ENCODE peak calls at places on chromosomes 3 and 15, in six cellular contexts. G, E, I, P, O and X are unnamed samples.

GRCh38 chr15:88454867-88455810 is 12.0 kb downstream of the MRPL46 start:
- DNase-seq in G (peak), E (peak), I (peak), P (peak), O (peak), X (peak)

GRCh38 chr3:194330579-194330978 is 20.5 kb downstream of the CPN2 start:
- DNase-seq in G (no peak), E (peak), I (no peak), P (peak), O (peak), X (no peak)

GRCh38 chr3:139601191-139601961 is 61.8 kb upstream of the RBP1 start:
- DNase-seq in G (no peak), E (no peak), I (no peak), P (no peak), O (no peak), X (no peak)

GRCh38 chr3:136716629-136717028 is 35.5 kb downstream of the STAG1 start:
- DNase-seq in G (no peak), E (no peak), I (no peak), P (no peak), O (no peak), X (no peak)

GRCh38 chr15:99568548-99569352 is 3.0 kb downstream of the MEF2A start:
- DNase-seq in G (no peak), E (peak), I (no peak), P (no peak), O (no peak), X (no peak)

GRCh38 chr15:93027413-93027812 is 61.6 kb downstream of the RGMA start:
- DNase-seq in G (no peak), E (no peak), I (no peak), P (no peak), O (no peak), X (no peak)

GRCh38 chr15:68201879-68202261 is 3.3 kb downstream of the CALML4 start:
- DNase-seq in G (peak), E (no peak), I (no peak), P (no peak), O (no peak), X (no peak)

GRCh38 chr3:40877651-40878463 is 321.4 kb upstream of the CTNNB1 start:
- DNase-seq in G (no peak), E (no peak), I (no peak), P (no peak), O (no peak), X (no peak)

GRCh38 chr3:94226058-94226457 is 163.2 kb downstream of the NSUN3 start:
- DNase-seq in G (no peak), E (peak), I (no peak), P (no peak), O (peak), X (no peak)

GRCh38 chr3:13790376-13791219 is 89.3 kb downstream of the WNT7A start:
- DNase-seq in G (no peak), E (no peak), I (no peak), P (no peak), O (no peak), X (no peak)

GRCh38 chr3:53885239-53885638 is 3.3 kb upstream of the ACTR8 start:
- DNase-seq in G (no peak), E (peak), I (no peak), P (peak), O (peak), X (no peak)

GRCh38 chr3:138786788-138787276 is 47.9 kb downstream of the PIK3CB start:
- DNase-seq in G (no peak), E (peak), I (no peak), P (no peak), O (peak), X (no peak)

GRCh38 chr15:82132742-82133141 is 86.9 kb upstream of the MEX3B start:
- DNase-seq in G (no peak), E (peak), I (no peak), P (peak), O (peak), X (no peak)

GRCh38 chr3:55521086-55522060 is 34.3 kb upstream of the WNT5A start:
- DNase-seq in G (no peak), E (no peak), I (no peak), P (no peak), O (peak), X (no peak)

GRCh38 chr3:96478496-96478895 is 335.9 kb upstream of the EPHA6 start:
- DNase-seq in G (no peak), E (no peak), I (no peak), P (no peak), O (no peak), X (no peak)

GRCh38 chr15:39211108-39211979 is 369.5 kb upstream of the THBS1 start:
- DNase-seq in G (no peak), E (no peak), I (no peak), P (no peak), O (no peak), X (no peak)

GRCh38 chr3:114147281-114147680 is 31.6 kb downstream of the DRD3 start:
- DNase-seq in G (no peak), E (no peak), I (peak), P (no peak), O (no peak), X (no peak)

GRCh38 chr3:126987129-126987528 is 4.2 kb downstream of the PLXNA1 start:
- DNase-seq in G (no peak), E (no peak), I (no peak), P (no peak), O (no peak), X (no peak)

GRCh38 chr15:76325704-76326103 is 10.9 kb upstream of the ISL2 start:
- DNase-seq in G (no peak), E (no peak), I (no peak), P (no peak), O (no peak), X (no peak)

GRCh38 chr15:74300057-74300620 is 64.0 kb downstream of the CCDC33 start:
- DNase-seq in G (no peak), E (no peak), I (peak), P (peak), O (no peak), X (no peak)

GRCh38 chr15:51318382-51319150 is 19.8 kb downstream of the CYP19A1 start:
- DNase-seq in G (no peak), E (no peak), I (no peak), P (peak), O (peak), X (no peak)

GRCh38 chr15:25056484-25057429 is 102.0 kb downstream of the SNRPN start:
- DNase-seq in G (no peak), E (no peak), I (peak), P (no peak), O (no peak), X (no peak)

DNA sequence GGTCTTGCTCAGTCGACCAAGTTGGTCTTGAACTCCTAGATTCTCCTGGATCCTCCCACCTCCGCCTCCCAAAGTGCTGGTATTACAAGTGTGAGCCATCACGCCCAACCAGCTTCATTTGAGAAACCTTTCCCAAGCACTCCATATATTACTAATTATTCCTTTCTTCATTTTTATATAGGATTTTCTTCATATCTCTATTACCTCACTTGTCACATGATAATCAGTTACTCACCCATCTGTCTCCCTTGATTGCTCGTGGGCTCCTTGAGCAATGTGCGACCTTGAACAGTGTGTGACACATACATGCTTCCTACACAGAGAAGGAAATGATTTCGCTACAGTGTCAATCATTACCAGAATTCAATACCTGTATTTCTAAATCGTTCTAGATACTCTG is 110.7 kb upstream of the C2CD4B start:
- DNase-seq in G (no peak), E (no peak), I (no peak), P (no peak), O (no peak), X (no peak)
- H3K9ac ChIP-seq in G (no peak), E (no peak), I (no peak), P (no peak), O (no peak), X (no peak)

DNA sequence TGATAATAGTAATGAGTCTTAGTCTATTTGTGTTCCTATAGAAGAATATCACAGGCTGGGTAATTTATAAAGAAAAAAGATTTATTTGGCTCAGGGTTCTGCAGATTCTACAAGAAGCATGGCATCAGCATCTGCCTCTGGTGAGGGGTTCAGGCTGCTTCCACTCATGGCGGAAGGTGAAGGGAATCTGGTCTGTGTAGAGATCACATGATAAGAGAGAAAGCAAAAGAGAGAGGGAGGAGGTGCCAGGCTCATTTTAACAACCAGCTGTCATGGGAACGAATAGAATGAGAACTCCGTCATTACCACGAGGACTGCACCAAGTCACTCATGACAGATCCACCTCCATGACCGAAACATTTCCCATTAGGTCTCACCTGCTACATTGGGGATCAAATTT is 664.0 kb upstream of the SGO1 start:
- DNase-seq in G (no peak), E (no peak), I (no peak), P (no peak), O (no peak), X (no peak)
- H4K91ac ChIP-seq in G (no peak), E (no peak), I (no peak), P (no peak), O (no peak), X (no peak)

GRCh38 chr15:90907838-90908507 is 4.9 kb downstream of the MAN2A2 start:
- DNase-seq in G (no peak), E (no peak), I (no peak), P (no peak), O (no peak), X (no peak)
- H3K9ac ChIP-seq in G (no peak), E (no peak), I (no peak), P (no peak), O (peak), X (no peak)

DNA sequence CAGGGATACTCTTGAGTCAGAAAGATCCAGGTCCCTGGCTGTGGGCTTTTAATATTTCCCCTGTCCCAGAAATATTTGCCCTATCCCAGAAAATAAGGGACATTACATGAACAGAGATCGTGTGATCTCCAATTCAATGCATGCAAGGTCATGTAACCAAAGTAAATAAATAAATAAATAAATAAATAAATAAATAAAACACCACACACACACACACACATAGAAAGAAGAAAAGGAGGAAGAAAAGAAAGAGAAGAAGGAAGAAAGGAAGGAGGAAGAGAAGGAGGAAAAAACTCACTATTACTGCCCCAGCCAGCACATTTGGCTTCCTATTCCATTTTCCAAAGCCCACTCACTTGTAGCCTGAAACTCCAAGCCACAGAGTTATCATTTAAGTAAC is 117.9 kb upstream of the CFAP20DC start:
- DNase-seq in G (no peak), E (no peak), I (no peak), P (no peak), O (no peak), X (no peak)
- H4K91ac ChIP-seq in G (no peak), E (no peak), I (no peak), P (no peak), O (no peak), X (no peak)

GRCh38 chr3:171349392-171349791 is 110.8 kb downstream of the TNIK start:
- DNase-seq in G (no peak), E (peak), I (no peak), P (no peak), O (peak), X (no peak)

GRCh38 chr3:171353423-171353822 is 106.8 kb downstream of the TNIK start:
- DNase-seq in G (no peak), E (peak), I (no peak), P (no peak), O (no peak), X (no peak)

GRCh38 chr3:171352387-171352935 is 107.7 kb downstream of the TNIK start:
- DNase-seq in G (no peak), E (no peak), I (no peak), P (no peak), O (no peak), X (no peak)

GRCh38 chr3:171350364-171350763 is 109.8 kb downstream of the TNIK start:
- DNase-seq in G (no peak), E (no peak), I (no peak), P (no peak), O (no peak), X (no peak)

DNA sequence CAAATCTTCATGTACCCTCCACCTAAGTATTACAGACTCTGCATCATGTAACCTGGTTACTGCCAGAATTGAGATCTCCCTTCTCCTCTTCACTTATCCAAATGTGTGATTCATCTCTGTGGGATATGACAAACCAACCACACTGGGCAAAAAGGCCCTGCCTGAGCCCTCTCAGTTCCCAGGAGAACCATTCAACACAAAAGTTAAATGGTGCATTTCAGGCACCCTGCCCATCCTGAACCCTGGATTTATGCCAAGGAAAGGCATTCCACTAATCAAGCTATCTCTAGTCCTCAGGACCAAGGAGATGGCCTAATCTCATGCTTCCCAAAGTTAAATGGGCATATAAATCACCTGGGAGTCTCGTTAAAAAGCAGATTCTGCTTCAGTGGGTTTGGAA is 108.5 kb downstream of the TNIK start:
- DNase-seq in G (no peak), E (peak), I (no peak), P (no peak), O (peak), X (no peak)
- H3K9ac ChIP-seq in G (no peak), E (no peak), I (no peak), P (no peak), O (no peak), X (no peak)